ENCODE peak calls at places on chromosomes 4 and X, in four cellular contexts. One of them, this sample, is unnamed.

GRCh38 chrX:23784487-23785301 is 1.7 kb downstream of the SAT1 start:
- DNase-seq in tibial nerve: no peak
- DNase-seq in T-helper 1 cell: no peak
- DNase-seq in iris pigment epithelial cell: peak
- DNase-seq in this sample: peak

GRCh38 chr4:1359161-1359535 is 12.1 kb downstream of the UVSSA start:
- DNase-seq in T-helper 1 cell: no peak
- DNase-seq in iris pigment epithelial cell: no peak
- DNase-seq in tibial nerve: no peak
- DNase-seq in this sample: no peak

GRCh38 chrX:151902813-151903591 is 9.7 kb upstream of the MAGEA4 start:
- DNase-seq in tibial nerve: peak
- DNase-seq in T-helper 1 cell: no peak
- DNase-seq in iris pigment epithelial cell: peak
- DNase-seq in this sample: peak

GRCh38 chrX:74585766-74586165 is 28.7 kb downstream of the RLIM start:
- DNase-seq in T-helper 1 cell: no peak
- DNase-seq in tibial nerve: no peak
- DNase-seq in iris pigment epithelial cell: no peak
- DNase-seq in this sample: no peak

GRCh38 chr4:6404611-6405416 is 67.6 kb downstream of the PPP2R2C start:
- DNase-seq in tibial nerve: no peak
- DNase-seq in T-helper 1 cell: no peak
- DNase-seq in iris pigment epithelial cell: no peak
- DNase-seq in this sample: no peak

GRCh38 chrX:118655561-118656246 is 71.7 kb upstream of the IL13RA1 start:
- DNase-seq in tibial nerve: no peak
- DNase-seq in iris pigment epithelial cell: peak
- DNase-seq in T-helper 1 cell: no peak
- DNase-seq in this sample: peak

GRCh38 chr4:120613778-120614177 is 308.7 kb downstream of the PRDM5 start:
- DNase-seq in tibial nerve: no peak
- DNase-seq in iris pigment epithelial cell: no peak
- DNase-seq in T-helper 1 cell: no peak
- DNase-seq in this sample: no peak

GRCh38 chr4:128394778-128395177 is 107.2 kb upstream of the PGRMC2 start:
- DNase-seq in iris pigment epithelial cell: peak
- DNase-seq in T-helper 1 cell: no peak
- DNase-seq in tibial nerve: peak
- DNase-seq in this sample: no peak

This sample was measured in renal cortical epithelial cell.